ENCODE peak calls at places on chromosomes 16 and 17, in seven cellular contexts. S is suprapubic skin, X is SK-N-SH, A is vagina, P is transverse colon, O is GM12878, M is GM23338. C is an unnamed sample.

GRCh38 chr16:89588413-89589109 is 13.0 kb downstream of the CPNE7 start:
- DNase-seq in S (no peak), X (no peak), A (no peak), P (no peak), O (no peak), M (no peak), C (no peak)

GRCh38 chr16:78896280-78896679 is 704.3 kb downstream of the MAF start:
- DNase-seq in S (no peak), X (no peak), A (peak), P (no peak), O (no peak), M (no peak), C (no peak)

GRCh38 chr16:57115504-57116182 is 23.3 kb downstream of the CPNE2 start:
- DNase-seq in S (no peak), X (peak), A (no peak), P (no peak), O (no peak), M (peak), C (no peak)

GRCh38 chr16:28063047-28063521 is 430 bp downstream of the GSG1L start:
- DNase-seq in S (no peak), X (peak), A (no peak), P (no peak), O (no peak), M (peak), C (no peak)

GRCh38 chr17:75877752-75878173 is 618 bp downstream of the TRIM47 start:
- DNase-seq in S (no peak), X (peak), A (no peak), P (peak), O (no peak), M (peak), C (peak)

GRCh38 chr17:64457156-64457555 is 8.2 kb downstream of the MILR1 start:
- DNase-seq in S (no peak), X (no peak), A (no peak), P (no peak), O (no peak), M (no peak), C (no peak)

GRCh38 chr16:73010150-73010676 is 37.7 kb downstream of the ZFHX3 start:
- DNase-seq in S (no peak), X (peak), A (no peak), P (no peak), O (no peak), M (no peak), C (no peak)

GRCh38 chr16:15897834-15898254 is 9.4 kb upstream of the CEP20 start:
- DNase-seq in S (no peak), X (no peak), A (no peak), P (no peak), O (peak), M (no peak), C (no peak)

GRCh38 chr17:35498429-35499178 is 38.9 kb downstream of the SLFN12L start:
- DNase-seq in S (no peak), X (no peak), A (no peak), P (no peak), O (no peak), M (peak), C (no peak)

DNA sequence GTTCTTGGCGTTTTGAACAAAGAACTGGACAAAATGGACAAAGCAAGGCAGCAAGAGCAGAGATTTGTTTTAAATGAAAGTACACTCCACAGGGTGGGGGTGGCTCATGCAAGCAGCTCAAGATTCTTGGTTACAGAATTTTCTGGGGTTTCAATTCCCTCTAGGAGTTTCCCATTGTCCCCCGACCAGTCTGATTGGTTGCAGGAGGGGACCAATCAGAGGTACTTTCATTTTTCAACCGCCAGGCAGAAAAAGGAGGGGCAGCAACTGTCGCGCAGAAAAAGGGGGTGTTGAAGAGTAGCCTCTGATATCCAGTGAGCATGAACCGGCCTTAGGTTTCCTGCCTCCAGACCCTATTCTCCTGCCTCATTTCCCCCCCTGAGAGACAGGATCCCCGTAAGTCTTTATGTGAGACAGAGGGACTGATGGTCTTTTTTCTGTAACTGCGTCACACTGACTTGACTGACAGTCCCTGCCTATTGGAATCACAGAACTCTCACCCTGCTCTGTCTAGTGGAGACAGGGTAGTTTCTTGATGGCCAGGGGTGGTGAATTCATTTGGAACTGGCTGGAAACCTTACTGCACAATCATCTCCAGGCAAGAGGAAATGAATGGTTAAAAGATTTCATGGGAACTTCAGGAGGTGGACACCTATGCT is 59.4 kb upstream of the ALOX12 start:
- DNase-seq in S (no peak), X (peak), A (no peak), P (peak), O (no peak), M (peak), C (no peak)
- TF ChIP-seq POLR2AphosphoS5 in S (no peak), X (peak), A (peak), P (no peak), O (no peak), M (no peak), C (no peak)

GRCh38 chr17:3447625-3448024 is 14.0 kb upstream of the OR1E2 start:
- DNase-seq in S (no peak), X (no peak), A (no peak), P (no peak), O (no peak), M (peak), C (no peak)
- TF ChIP-seq CTCF in S (no peak), X (no peak), A (no peak), P (no peak), O (peak), M (peak), C (no peak)

DNA sequence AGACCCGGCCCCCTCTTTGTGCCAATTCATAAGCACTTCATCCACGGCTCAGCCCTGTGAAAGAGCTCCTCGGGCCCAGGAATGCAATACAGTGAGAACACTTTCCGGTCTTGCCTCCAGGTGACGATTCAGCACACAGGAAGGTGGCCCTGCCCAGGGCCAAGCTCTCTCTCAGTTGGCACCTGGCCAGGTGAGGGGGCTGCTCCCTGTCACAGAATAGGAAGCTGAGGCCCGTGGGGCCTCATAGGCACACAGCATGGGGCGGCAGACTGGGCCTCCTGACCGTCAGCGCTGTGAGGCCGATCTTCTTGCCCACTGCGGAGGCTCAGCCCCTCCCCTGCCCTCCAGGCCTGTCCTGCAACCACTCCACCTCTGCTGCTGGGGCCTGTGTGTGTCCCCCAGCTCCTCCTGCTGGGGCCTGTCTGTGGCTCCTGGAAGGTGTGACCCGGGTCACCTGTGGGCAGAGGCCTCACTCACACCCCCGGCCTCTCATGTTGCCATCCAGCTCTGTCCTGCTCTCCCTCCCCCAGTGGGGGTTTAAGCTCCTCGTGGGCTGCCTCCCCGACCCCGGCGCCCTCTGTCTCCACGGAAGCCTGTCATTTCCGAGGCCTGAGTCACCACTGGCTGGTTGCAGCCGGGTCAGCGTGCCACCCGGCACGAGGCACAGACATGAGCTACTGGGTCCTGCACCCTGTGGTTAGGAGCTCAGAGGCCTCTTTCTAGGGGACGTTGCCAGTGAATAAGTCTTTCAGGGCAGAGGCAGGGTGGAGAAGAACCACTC is 114.4 kb downstream of the SEC14L1 start:
- DNase-seq in S (no peak), X (peak), A (no peak), P (no peak), O (no peak), M (peak), C (peak)
- TF ChIP-seq POLR2AphosphoS5 in S (no peak), X (peak), A (no peak), P (no peak), O (no peak), M (no peak), C (peak)

GRCh38 chr17:45019177-45019711 is 32.2 kb downstream of the DCAKD start:
- DNase-seq in S (no peak), X (peak), A (no peak), P (peak), O (no peak), M (peak), C (no peak)
- TF ChIP-seq CTCF in S (peak), X (peak), A (no peak), P (peak), O (peak), M (peak), C (no peak)

DNA sequence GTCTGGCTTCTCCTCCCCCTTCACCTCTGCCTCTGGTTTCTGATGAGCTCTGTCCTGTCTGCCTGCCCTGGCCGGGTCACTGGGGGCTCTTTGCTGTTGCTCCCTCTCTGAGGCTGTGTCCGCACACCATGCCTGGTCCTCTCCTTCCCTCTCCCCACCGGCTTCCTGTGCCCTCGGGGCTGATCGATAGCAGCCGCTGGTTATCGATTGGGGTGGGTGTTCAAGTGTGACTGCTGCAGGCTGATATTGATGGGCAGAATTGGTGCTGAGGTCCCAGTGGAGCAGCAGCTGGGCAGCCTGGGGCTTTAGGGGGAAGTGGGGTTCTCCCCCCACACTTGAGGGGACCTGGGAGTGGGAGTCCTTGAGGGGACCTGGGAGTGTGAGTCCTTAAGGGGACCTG is 16.4 kb downstream of the MRM1 start:
- DNase-seq in S (no peak), X (no peak), A (no peak), P (no peak), O (no peak), M (no peak), C (no peak)
- TF ChIP-seq POLR2AphosphoS5 in S (no peak), X (no peak), A (no peak), P (no peak), O (no peak), M (no peak), C (no peak)

GRCh38 chr17:4591529-4591928 is 7.2 kb downstream of the SMTNL2 start:
- DNase-seq in S (no peak), X (peak), A (no peak), P (no peak), O (no peak), M (no peak), C (no peak)

GRCh38 chr17:4592240-4593005 is 8.1 kb downstream of the SMTNL2 start:
- DNase-seq in S (no peak), X (no peak), A (no peak), P (no peak), O (no peak), M (no peak), C (no peak)

GRCh38 chr17:4596636-4597380 is 12.5 kb downstream of the SMTNL2 start:
- DNase-seq in S (no peak), X (no peak), A (no peak), P (no peak), O (no peak), M (no peak), C (no peak)

GRCh38 chr17:4593021-4593797 is 8.9 kb downstream of the SMTNL2 start:
- DNase-seq in S (no peak), X (no peak), A (no peak), P (no peak), O (no peak), M (no peak), C (no peak)

DNA sequence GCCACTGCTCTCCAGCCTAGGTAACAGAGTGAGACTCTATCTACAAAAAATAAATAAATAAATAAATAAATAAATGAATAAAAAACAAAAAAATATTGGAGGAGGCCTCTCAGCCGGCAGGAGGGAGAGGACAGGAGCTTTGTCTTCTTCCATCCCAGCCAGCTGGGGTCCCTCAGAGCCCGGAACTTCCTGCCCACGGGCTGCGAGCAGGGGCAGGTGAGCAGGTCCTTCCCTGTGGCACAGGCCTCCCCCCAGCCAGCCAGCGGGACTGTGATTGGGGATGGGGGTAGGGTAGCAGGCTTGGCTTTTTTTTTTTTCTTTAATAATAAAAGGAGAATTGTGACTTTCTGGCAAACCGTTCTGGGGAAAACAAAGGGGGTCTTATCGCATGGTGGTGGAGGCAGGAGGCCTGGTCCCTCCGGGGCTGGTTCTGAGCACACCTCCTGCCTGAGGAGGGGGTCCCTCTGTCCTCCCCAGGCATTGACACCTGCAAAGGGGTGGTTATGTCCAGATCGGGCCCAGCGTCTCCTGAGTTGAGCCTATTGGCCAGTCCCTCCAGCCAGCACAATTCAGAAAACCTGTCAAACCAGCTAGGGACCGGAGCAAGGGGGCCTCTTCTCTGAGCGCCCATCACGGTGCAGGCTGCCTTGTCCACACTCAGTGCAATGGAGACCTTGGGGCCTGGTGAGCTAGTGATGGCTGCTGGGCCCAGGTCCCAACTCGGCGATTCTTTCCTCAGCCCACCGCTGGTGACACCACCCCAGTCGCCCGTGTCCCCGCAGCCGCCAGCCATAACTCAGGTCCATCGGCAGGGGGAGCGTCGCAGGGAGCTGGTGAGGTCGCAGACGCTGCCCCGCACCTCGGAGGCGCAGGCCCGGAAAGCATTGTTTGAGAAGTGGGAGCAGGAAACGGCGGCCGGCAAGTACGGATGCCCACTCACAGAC is 10.3 kb downstream of the SMTNL2 start:
- DNase-seq in S (no peak), X (peak), A (no peak), P (peak), O (no peak), M (peak), C (no peak)
- TF ChIP-seq CTCF in S (no peak), X (no peak), A (no peak), P (peak), O (peak), M (peak), C (peak)

DNA sequence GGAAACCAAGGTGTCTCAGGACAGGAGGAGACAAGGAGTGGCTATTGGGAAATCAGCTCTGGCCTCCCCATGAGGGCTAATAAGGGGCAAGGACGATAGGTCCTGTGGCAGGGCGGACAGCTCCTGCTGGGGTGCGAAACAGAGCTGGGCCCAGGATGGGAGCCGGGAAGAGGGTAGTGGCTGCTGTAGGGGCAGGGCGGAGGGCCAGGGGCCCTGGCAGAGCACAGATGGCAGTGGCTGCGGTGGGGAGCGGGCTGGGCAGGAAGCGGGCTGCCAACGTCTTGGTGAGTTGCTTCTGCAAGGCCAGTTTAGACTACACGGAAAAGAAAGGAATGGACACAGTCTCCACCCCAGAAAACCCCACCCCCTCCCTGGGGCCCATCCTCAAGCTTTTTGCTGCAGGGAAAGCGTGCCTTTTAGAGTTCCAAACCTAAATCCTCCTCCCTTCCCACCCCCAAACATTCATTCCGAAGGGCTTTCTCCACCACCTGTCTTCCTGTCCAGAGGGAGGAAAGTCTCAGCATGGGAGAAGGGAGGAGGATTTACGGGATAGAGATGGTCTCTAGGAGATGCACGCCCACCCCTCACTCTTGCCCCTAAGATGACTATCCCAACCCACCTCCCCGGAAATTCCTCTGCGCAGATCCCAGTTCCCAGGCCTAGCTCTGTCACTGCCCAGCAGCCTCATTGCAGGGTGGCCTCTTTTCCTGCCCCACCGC is 7.1 kb downstream of the NKIRAS2 start:
- DNase-seq in S (no peak), X (peak), A (no peak), P (no peak), O (no peak), M (no peak), C (no peak)
- TF ChIP-seq POLR2AphosphoS5 in S (no peak), X (peak), A (no peak), P (no peak), O (no peak), M (no peak), C (no peak)

C was measured in breast epithelium.